ENCODE peak calls at places on chromosomes 13 and 19, in eight cellular contexts. O, E, T, Z, V, M, S and N are unnamed samples.

GRCh38 chr13:99958402-99959126 is 13.0 kb downstream of the ZIC5 start:
- DNase-seq in O (no peak), E (no peak), T (no peak), Z (no peak), V (no peak), M (no peak), S (no peak), N (no peak)

GRCh38 chr13:39144941-39145533 is 106.8 kb downstream of the NHLRC3 start:
- DNase-seq in O (no peak), E (no peak), T (peak), Z (peak), V (peak), M (peak), S (peak), N (peak)

GRCh38 chr13:21637296-21637695 is 33.3 kb upstream of the MICU2 start:
- DNase-seq in O (no peak), E (peak), T (peak), Z (peak), V (peak), M (no peak), S (peak), N (peak)

GRCh38 chr19:55467236-55468053 is 2.9 kb upstream of the C19orf85 start:
- DNase-seq in O (no peak), E (no peak), T (peak), Z (peak), V (no peak), M (peak), S (peak), N (peak)

GRCh38 chr19:3075605-3076431 is 13.5 kb upstream of the TLE5 start:
- DNase-seq in O (no peak), E (peak), T (no peak), Z (peak), V (no peak), M (no peak), S (peak), N (no peak)

GRCh38 chr19:40597329-40597838 is 3.8 kb upstream of the LTBP4 start:
- DNase-seq in O (no peak), E (no peak), T (no peak), Z (no peak), V (no peak), M (no peak), S (no peak), N (no peak)

GRCh38 chr19:30105723-30106122 is 163.7 kb downstream of the URI1 start:
- DNase-seq in O (no peak), E (no peak), T (no peak), Z (no peak), V (no peak), M (no peak), S (no peak), N (no peak)

GRCh38 chr19:8578642-8579265 is 1.5 kb upstream of the MYO1F start:
- DNase-seq in O (peak), E (peak), T (peak), Z (peak), V (peak), M (peak), S (peak), N (peak)

GRCh38 chr13:38264363-38265134 is 85.1 kb upstream of the UFM1 start:
- DNase-seq in O (no peak), E (no peak), T (no peak), Z (no peak), V (no peak), M (no peak), S (no peak), N (no peak)

GRCh38 chr19:39407644-39408391 is 1.2 kb downstream of the ZFP36 start:
- DNase-seq in O (no peak), E (peak), T (peak), Z (no peak), V (no peak), M (peak), S (peak), N (no peak)

GRCh38 chr19:57465680-57466381 is 8.9 kb upstream of the VN1R1 start:
- DNase-seq in O (no peak), E (no peak), T (peak), Z (no peak), V (no peak), M (no peak), S (peak), N (no peak)

GRCh38 chr19:38736413-38737280 is 7.6 kb downstream of the CAPN12 start:
- DNase-seq in O (no peak), E (peak), T (no peak), Z (peak), V (peak), M (peak), S (peak), N (no peak)

GRCh38 chr19:19146000-19146608 is 7.8 kb upstream of the TMEM161A start:
- DNase-seq in O (peak), E (peak), T (peak), Z (peak), V (peak), M (peak), S (peak), N (peak)

GRCh38 chr19:58021541-58022282 is 12.1 kb upstream of the ZSCAN1 start:
- DNase-seq in O (no peak), E (no peak), T (peak), Z (no peak), V (peak), M (peak), S (peak), N (peak)

GRCh38 chr19:43562698-43563241 is 12.6 kb downstream of the XRCC1 start:
- DNase-seq in O (no peak), E (peak), T (peak), Z (no peak), V (peak), M (peak), S (peak), N (peak)

GRCh38 chr19:38834590-38834989 is 3.0 kb upstream of the ECH1 start:
- DNase-seq in O (no peak), E (no peak), T (no peak), Z (no peak), V (no peak), M (no peak), S (no peak), N (no peak)

GRCh38 chr13:113155201-113155600 is 3.2 kb upstream of the PROZ start:
- DNase-seq in O (no peak), E (no peak), T (no peak), Z (no peak), V (no peak), M (no peak), S (no peak), N (no peak)

GRCh38 chr13:96958286-96958891 is 35.9 kb downstream of the OXGR1 start:
- DNase-seq in O (no peak), E (no peak), T (peak), Z (peak), V (peak), M (no peak), S (peak), N (peak)

GRCh38 chr13:53775807-53776206 is 747.2 kb downstream of the OLFM4 start:
- DNase-seq in O (no peak), E (no peak), T (no peak), Z (no peak), V (no peak), M (no peak), S (no peak), N (no peak)

GRCh38 chr13:53783466-53783865 is 754.9 kb downstream of the OLFM4 start:
- DNase-seq in O (no peak), E (no peak), T (no peak), Z (no peak), V (no peak), M (no peak), S (no peak), N (no peak)

GRCh38 chr13:53781941-53782340 is 753.3 kb downstream of the OLFM4 start:
- DNase-seq in O (no peak), E (no peak), T (no peak), Z (peak), V (no peak), M (no peak), S (no peak), N (peak)

GRCh38 chr13:53782400-53783030 is 753.9 kb downstream of the OLFM4 start:
- DNase-seq in O (no peak), E (no peak), T (peak), Z (peak), V (peak), M (no peak), S (peak), N (peak)

GRCh38 chr13:53778937-53779336 is 750.3 kb downstream of the OLFM4 start:
- DNase-seq in O (no peak), E (no peak), T (no peak), Z (no peak), V (no peak), M (no peak), S (no peak), N (no peak)
- TF ChIP-seq CTCF in O (no peak), E (no peak), T (no peak), Z (peak), V (no peak), M (no peak), S (no peak), N (no peak)

GRCh38 chr13:26074706-26075105 is 22.9 kb upstream of the SHISA2 start:
- DNase-seq in O (no peak), E (no peak), T (peak), Z (no peak), V (peak), M (no peak), S (peak), N (no peak)
- TF ChIP-seq CTCF in O (no peak), E (no peak), T (peak), Z (no peak), V (peak), M (no peak), S (no peak), N (peak)

GRCh38 chr19:4803736-4804695 is 12.5 kb downstream of the FEM1A start:
- DNase-seq in O (peak), E (peak), T (peak), Z (peak), V (peak), M (no peak), S (peak), N (peak)
- TF ChIP-seq CTCF in O (peak), E (peak), T (peak), Z (peak), V (peak), M (peak), S (peak), N (peak)

GRCh38 chr19:383040-383439 is 25.9 kb downstream of the C2CD4C start:
- DNase-seq in O (no peak), E (no peak), T (no peak), Z (no peak), V (no peak), M (no peak), S (no peak), N (no peak)

GRCh38 chr19:384801-385169 is 24.2 kb downstream of the C2CD4C start:
- DNase-seq in O (no peak), E (no peak), T (no peak), Z (no peak), V (no peak), M (no peak), S (no peak), N (no peak)

GRCh38 chr19:387777-388176 is 21.2 kb downstream of the C2CD4C start:
- DNase-seq in O (no peak), E (no peak), T (no peak), Z (no peak), V (no peak), M (no peak), S (no peak), N (no peak)

GRCh38 chr19:379796-380195 is 29.2 kb downstream of the C2CD4C start:
- DNase-seq in O (no peak), E (no peak), T (no peak), Z (no peak), V (no peak), M (no peak), S (no peak), N (no peak)

DNA sequence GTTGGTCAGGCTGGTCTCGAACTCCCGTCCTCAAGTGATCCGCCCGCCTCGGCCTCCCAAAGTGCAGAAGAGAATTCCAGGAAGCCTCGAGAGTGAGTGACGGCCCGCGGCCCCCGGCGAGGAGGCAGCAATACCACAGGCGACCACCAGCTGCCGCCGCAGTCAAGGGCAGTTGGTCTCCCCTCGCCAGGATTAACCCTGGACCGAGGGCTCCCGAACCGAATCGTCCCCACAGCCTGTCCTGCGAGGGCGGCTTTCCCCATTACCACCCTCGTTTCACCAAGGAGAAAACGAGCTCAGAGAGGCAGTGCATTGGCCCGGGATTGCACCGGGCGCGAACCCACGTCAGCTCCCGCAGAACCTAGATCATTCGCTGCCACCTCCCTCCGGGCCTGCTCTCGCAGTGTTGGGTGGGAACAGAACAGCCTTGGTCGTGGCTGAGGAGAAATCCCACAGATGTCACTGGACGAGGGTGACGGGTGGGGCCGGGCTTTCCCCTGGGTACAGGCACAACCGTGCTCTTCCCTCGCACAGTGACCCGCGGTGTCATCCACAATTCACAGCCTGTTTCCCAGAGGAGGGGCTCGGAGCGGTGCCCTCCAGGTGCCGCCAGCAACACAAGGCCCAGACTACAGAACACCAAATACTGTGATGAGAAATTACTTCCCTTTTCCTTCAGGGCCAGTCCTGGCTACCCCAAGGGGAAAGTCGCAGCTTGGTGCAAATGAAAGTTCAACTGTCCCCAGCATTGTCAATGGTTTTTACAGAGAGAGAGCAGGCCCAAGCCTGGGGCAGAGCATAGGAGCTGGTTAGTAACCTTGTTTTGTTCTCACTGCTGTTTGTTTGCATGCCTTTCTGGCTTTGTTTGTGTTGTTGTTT is 24.8 kb downstream of the C2CD4C start:
- DNase-seq in O (no peak), E (no peak), T (peak), Z (no peak), V (no peak), M (peak), S (no peak), N (no peak)
- TF ChIP-seq CTCF in O (peak), E (no peak), T (peak), Z (no peak), V (peak), M (peak), S (no peak), N (peak)

DNA sequence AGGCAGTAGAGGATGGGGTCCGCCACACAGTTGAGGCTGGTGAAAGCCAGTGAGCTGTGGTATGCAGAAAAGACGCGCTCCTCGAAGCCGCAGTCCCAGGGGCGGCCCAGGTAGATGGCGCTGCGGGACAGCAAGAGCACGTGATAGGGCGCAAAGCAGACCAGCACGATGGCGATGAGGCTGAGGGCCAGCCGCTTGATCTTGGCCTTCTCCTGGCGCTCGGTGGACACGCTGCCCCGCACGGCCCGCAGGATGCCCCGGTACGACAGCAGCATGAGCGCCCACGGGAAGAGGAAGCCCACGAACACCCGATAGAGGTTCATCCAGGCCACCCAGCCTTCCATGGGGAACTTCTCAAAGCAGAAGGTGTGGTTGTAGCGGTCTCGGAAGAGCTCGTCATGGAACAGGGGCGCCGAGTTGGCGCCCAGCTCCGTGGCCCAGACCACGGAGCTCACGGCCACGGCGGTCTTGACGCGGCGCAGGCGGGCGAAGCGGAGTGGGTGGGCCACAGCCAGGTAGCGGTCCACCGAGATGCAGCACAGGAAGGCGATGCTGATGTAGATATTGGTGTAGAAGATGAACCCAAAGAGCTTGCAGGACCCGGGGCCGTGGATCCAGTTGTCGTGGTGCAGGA is 6.5 kb upstream of the OPA3 start:
- DNase-seq in O (no peak), E (peak), T (no peak), Z (no peak), V (peak), M (no peak), S (peak), N (peak)
- TF ChIP-seq CTCF in O (no peak), E (no peak), T (peak), Z (no peak), V (peak), M (no peak), S (peak), N (peak)

DNA sequence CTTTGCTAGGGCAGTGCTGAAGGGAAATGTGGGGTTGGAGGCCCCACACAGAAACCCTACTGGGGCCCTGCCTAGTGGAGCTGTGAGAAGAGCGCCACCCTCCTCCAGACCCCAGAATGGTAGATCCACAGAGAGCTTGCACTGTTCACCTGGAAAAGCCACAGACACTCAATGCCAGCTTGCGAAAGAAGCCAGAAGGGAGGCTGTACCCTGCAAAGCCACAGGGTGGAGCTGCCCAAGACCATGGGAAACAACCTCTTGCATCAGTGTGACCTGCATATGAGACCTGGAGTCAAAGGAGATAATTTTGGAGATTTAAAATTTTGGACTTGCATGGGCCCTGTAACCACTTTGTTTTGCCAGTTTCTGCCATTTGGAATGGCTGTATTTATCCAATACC is 615.4 kb upstream of the MIR17HG start:
- DNase-seq in O (no peak), E (no peak), T (no peak), Z (no peak), V (no peak), M (no peak), S (peak), N (no peak)
- TF ChIP-seq CTCF in O (no peak), E (no peak), T (no peak), Z (no peak), V (peak), M (no peak), S (peak), N (no peak)

DNA sequence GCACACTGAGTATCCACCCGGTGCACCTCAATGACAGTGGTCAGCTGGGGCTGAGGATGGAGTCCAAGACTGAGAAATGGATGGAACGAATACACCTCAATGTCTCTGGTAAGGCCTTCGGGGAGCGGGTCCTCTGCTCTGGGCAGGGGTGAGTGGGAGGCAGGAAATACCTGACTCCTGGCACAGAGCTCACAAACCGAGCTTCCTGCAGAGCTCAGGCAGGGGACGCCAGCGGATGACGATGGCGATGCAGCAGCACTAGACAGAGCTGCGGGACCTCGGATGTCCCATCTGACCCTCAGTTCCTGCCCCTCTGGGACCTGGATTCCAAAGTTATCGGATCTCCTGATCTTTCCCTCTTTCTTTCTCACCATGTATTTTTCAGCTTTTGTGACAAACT is 3.8 kb downstream of the CD22 start:
- DNase-seq in O (no peak), E (no peak), T (no peak), Z (no peak), V (no peak), M (no peak), S (no peak), N (no peak)
- TF ChIP-seq CTCF in O (no peak), E (no peak), T (no peak), Z (no peak), V (no peak), M (no peak), S (no peak), N (no peak)

GRCh38 chr19:49817964-49818690 is at the start of gene MED25:
- DNase-seq in O (peak), E (peak), T (peak), Z (peak), V (peak), M (peak), S (peak), N (peak)
- TF ChIP-seq CTCF in O (no peak), E (peak), T (no peak), Z (no peak), V (no peak), M (peak), S (peak), N (no peak)